ENCODE peak calls at places on chromosomes 3 and 15, in four cellular contexts. G is K562, Q is tibial nerve, C is HL-60. X is an unnamed sample.

GRCh38 chr15:99749386-99749785 is 16.1 kb upstream of the LYSMD4 start:
- DNase-seq in G (no peak), Q (no peak), C (no peak), X (no peak)

GRCh38 chr15:51202783-51203182 is 108.1 kb upstream of the TNFAIP8L3 start:
- DNase-seq in G (no peak), Q (no peak), C (peak), X (no peak)

GRCh38 chr3:114310701-114311100 is 16.9 kb downstream of the TIGIT start:
- DNase-seq in G (no peak), Q (no peak), C (no peak), X (no peak)

GRCh38 chr3:161510510-161511260 is 14.1 kb downstream of the OTOL1 start:
- DNase-seq in G (no peak), Q (no peak), C (no peak), X (no peak)

GRCh38 chr15:25241241-25241801 is 197.5 kb downstream of the UBE3A start:
- DNase-seq in G (no peak), Q (no peak), C (no peak), X (peak)

GRCh38 chr3:177295116-177295515 is 97.8 kb upstream of the TBL1XR1 start:
- DNase-seq in G (no peak), Q (no peak), C (no peak), X (no peak)

GRCh38 chr3:128482175-128482856 is 10.7 kb downstream of the GATA2 start:
- DNase-seq in G (no peak), Q (no peak), C (no peak), X (no peak)

GRCh38 chr15:66999046-66999557 is 66.3 kb upstream of the SMAD3 start:
- DNase-seq in G (no peak), Q (no peak), C (no peak), X (no peak)

GRCh38 chr3:153614563-153614962 is 452.5 kb downstream of the RAP2B start:
- DNase-seq in G (no peak), Q (no peak), C (no peak), X (no peak)

GRCh38 chr3:48088056-48088748 is 72.0 kb upstream of the MAP4 start:
- DNase-seq in G (peak), Q (peak), C (peak), X (no peak)

GRCh38 chr15:36364377-36364776 is 215.0 kb upstream of the CDIN1 start:
- DNase-seq in G (no peak), Q (no peak), C (no peak), X (no peak)

GRCh38 chr3:54863366-54863765 is 64.5 kb downstream of the LRTM1 start:
- DNase-seq in G (no peak), Q (no peak), C (no peak), X (peak)

GRCh38 chr3:103077910-103078309 is 643.1 kb downstream of the ZPLD1 start:
- DNase-seq in G (no peak), Q (no peak), C (no peak), X (no peak)

GRCh38 chr15:41966414-41966812 is 5.9 kb downstream of the EHD4 start:
- DNase-seq in G (no peak), Q (no peak), C (no peak), X (no peak)

GRCh38 chr3:37216597-37217097 is 42.3 kb upstream of the LRRFIP2 start:
- DNase-seq in G (no peak), Q (no peak), C (no peak), X (no peak)

GRCh38 chr15:78909791-78910228 is 35.0 kb downstream of the CTSH start:
- DNase-seq in G (peak), Q (no peak), C (no peak), X (peak)

GRCh38 chr3:15859507-15860013 is 61.8 kb upstream of the ANKRD28 start:
- DNase-seq in G (peak), Q (peak), C (peak), X (peak)

GRCh38 chr3:56917740-56918568 is 116.2 kb upstream of the ARHGEF3 start:
- DNase-seq in G (no peak), Q (no peak), C (peak), X (no peak)

GRCh38 chr15:66734961-66735908 is 33.2 kb downstream of the SMAD6 start:
- DNase-seq in G (no peak), Q (peak), C (no peak), X (no peak)

GRCh38 chr3:13040381-13041074 is 32.7 kb downstream of the IQSEC1 start:
- DNase-seq in G (peak), Q (no peak), C (peak), X (no peak)

GRCh38 chr3:17742837-17743659 is 617 bp upstream of the TBC1D5 start:
- DNase-seq in G (no peak), Q (peak), C (no peak), X (no peak)

GRCh38 chr15:51023499-51023898 is 71.2 kb downstream of the TNFAIP8L3 start:
- DNase-seq in G (no peak), Q (no peak), C (no peak), X (no peak)

GRCh38 chr3:123447749-123448502 is 964 bp downstream of the ADCY5 start:
- DNase-seq in G (peak), Q (no peak), C (no peak), X (no peak)

GRCh38 chr3:123448503-123449091 is at the start of gene ADCY5:
- DNase-seq in G (no peak), Q (no peak), C (no peak), X (no peak)

GRCh38 chr3:123446210-123446609 is 2.7 kb downstream of the ADCY5 start:
- DNase-seq in G (no peak), Q (no peak), C (no peak), X (no peak)

GRCh38 chr3:123446610-123447109 is 2.2 kb downstream of the ADCY5 start:
- DNase-seq in G (no peak), Q (no peak), C (no peak), X (no peak)

DNA sequence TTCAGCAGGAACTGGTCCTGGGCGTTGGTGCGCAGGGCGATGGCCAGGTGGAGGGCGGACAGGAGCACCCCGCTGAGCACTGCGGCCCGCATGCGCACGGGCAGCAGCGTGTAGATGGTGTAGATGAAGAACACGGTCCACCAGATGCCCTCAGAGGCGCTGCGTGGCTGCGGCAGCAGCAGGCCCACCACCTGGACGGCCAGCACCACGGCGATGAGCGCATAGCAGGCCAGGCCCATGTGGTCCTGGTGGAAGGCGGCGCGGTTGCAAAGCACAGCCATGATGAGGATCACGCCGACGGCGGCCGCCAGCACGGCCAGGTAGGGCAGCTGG is 1.5 kb downstream of the ADCY5 start:
- DNase-seq in G (no peak), Q (no peak), C (no peak), X (no peak)
- H3K27ac ChIP-seq in G (no peak), Q (no peak), C (no peak), X (peak)

GRCh38 chr3:71005797-71006321 is 577.7 kb downstream of the FOXP1 start:
- DNase-seq in G (no peak), Q (no peak), C (no peak), X (no peak)

GRCh38 chr3:71011565-71012287 is 571.8 kb downstream of the FOXP1 start:
- DNase-seq in G (no peak), Q (no peak), C (no peak), X (no peak)

GRCh38 chr3:71010731-71011455 is 572.6 kb downstream of the FOXP1 start:
- DNase-seq in G (no peak), Q (no peak), C (no peak), X (no peak)

GRCh38 chr3:71008350-71008923 is 575.1 kb downstream of the FOXP1 start:
- DNase-seq in G (no peak), Q (no peak), C (no peak), X (no peak)

DNA sequence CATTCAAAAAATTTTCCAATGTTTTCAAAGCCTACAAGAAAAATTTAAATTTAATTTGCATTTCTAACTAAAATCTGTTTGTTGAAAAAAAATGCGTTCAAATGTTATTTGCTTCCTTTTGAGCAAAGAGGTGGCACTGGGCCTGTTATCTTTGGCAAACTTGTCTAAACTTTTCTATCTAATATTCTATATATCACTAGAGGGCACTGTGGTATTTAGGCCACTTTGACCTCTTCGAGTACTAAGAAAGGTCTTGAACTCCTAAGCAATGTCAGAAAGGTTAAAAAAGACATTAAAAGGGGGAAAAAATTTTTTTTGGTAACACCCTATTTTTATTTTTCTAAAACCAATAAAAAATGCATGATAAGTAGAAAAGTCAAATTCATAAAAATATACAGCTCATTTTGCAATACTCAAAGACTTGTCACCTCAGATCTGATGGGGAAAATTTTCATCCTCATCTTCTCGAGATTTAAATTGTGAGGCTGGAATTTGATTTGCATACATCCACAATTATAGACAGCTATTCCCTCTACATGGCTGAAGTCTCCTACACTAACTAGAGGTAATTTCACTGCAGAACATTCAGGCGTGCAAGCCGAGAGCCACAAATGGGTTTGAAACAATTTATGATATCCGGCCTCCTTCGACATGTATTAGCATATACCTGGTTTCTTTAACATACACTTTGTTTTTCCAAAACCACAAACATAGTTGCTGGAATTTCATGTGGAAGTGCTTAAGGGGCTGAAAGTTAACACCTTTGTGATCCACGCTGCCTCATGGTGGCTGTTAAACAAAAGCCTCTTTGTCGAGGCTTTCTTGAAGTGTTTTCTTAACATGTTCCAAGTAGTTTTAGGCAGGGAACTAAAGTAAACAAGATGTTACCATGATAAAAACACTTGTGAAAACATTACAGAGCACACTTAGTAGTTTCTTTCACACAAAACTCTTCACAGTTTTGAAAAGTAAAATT is 576.4 kb downstream of the FOXP1 start:
- DNase-seq in G (peak), Q (no peak), C (no peak), X (no peak)
- H3K27ac ChIP-seq in G (no peak), Q (no peak), C (no peak), X (peak)

GRCh38 chr3:5678844-5679243 is 491.3 kb downstream of the EDEM1 start:
- DNase-seq in G (no peak), Q (no peak), C (no peak), X (no peak)
- H3K27ac ChIP-seq in G (no peak), Q (no peak), C (no peak), X (no peak)

GRCh38 chr15:88913850-88914169 is 631 bp upstream of the MFGE8 start:
- DNase-seq in G (no peak), Q (no peak), C (no peak), X (no peak)
- H3K27ac ChIP-seq in G (peak), Q (peak), C (no peak), X (no peak)

GRCh38 chr15:58249646-58250312 is 111.6 kb downstream of the AQP9 start:
- DNase-seq in G (peak), Q (no peak), C (no peak), X (no peak)

GRCh38 chr15:58248504-58248842 is 110.3 kb downstream of the AQP9 start:
- DNase-seq in G (no peak), Q (peak), C (no peak), X (no peak)

GRCh38 chr15:58246041-58246440 is 107.9 kb downstream of the AQP9 start:
- DNase-seq in G (no peak), Q (no peak), C (no peak), X (no peak)

GRCh38 chr15:58244546-58244945 is 106.4 kb downstream of the AQP9 start:
- DNase-seq in G (no peak), Q (no peak), C (no peak), X (no peak)

GRCh38 chr15:58247803-58248503 is 109.8 kb downstream of the AQP9 start:
- DNase-seq in G (no peak), Q (no peak), C (peak), X (no peak)
- H3K27ac ChIP-seq in G (no peak), Q (no peak), C (no peak), X (no peak)

GRCh38 chr3:69204315-69204957 is 82.0 kb upstream of the LMOD3 start:
- DNase-seq in G (no peak), Q (no peak), C (no peak), X (no peak)
- H3K27ac ChIP-seq in G (no peak), Q (no peak), C (no peak), X (no peak)

X was measured in dorsolateral prefrontal cortex.